ENCODE peak calls at places on chromosomes 12 and 14, in eight cellular contexts. K, V, C, J, Q, Y, H and B are unnamed samples.

GRCh38 chr14:96783306-96784224 is 13.6 kb upstream of the VRK1 start:
- DNase-seq in K (no peak), V (no peak), C (no peak), J (no peak), Q (no peak), Y (no peak), H (no peak), B (no peak)

GRCh38 chr14:22168092-22168955 is 420.7 kb downstream of the DAD1 start:
- DNase-seq in K (peak), V (no peak), C (no peak), J (no peak), Q (no peak), Y (no peak), H (no peak), B (no peak)

GRCh38 chr12:85626031-85626781 is 210.0 kb downstream of the RASSF9 start:
- DNase-seq in K (no peak), V (no peak), C (no peak), J (no peak), Q (no peak), Y (peak), H (no peak), B (peak)

GRCh38 chr12:123387508-123388217 is 3.7 kb downstream of the KMT5A start:
- DNase-seq in K (no peak), V (no peak), C (no peak), J (no peak), Q (no peak), Y (no peak), H (no peak), B (no peak)

GRCh38 chr14:29274890-29275651 is 508.5 kb downstream of the FOXG1 start:
- DNase-seq in K (no peak), V (no peak), C (no peak), J (no peak), Q (no peak), Y (no peak), H (no peak), B (no peak)

GRCh38 chr14:89419973-89420482 is 3.0 kb upstream of the FOXN3 start:
- DNase-seq in K (no peak), V (no peak), C (no peak), J (no peak), Q (no peak), Y (no peak), H (no peak), B (no peak)

GRCh38 chr12:121678305-121678704 is 8.9 kb upstream of the MORN3 start:
- DNase-seq in K (no peak), V (no peak), C (no peak), J (no peak), Q (no peak), Y (no peak), H (no peak), B (no peak)

GRCh38 chr12:94289551-94290312 is 141.4 kb downstream of the PLXNC1 start:
- DNase-seq in K (no peak), V (no peak), C (no peak), J (no peak), Q (no peak), Y (no peak), H (no peak), B (peak)

GRCh38 chr12:59431266-59431665 is 164.6 kb upstream of the SLC16A7 start:
- DNase-seq in K (no peak), V (no peak), C (no peak), J (no peak), Q (no peak), Y (no peak), H (no peak), B (no peak)

GRCh38 chr12:121577443-121578180 is 3.2 kb downstream of the KDM2B start:
- DNase-seq in K (no peak), V (no peak), C (no peak), J (no peak), Q (no peak), Y (no peak), H (no peak), B (no peak)

GRCh38 chr12:13947237-13947945 is 34.0 kb downstream of the GRIN2B start:
- DNase-seq in K (no peak), V (no peak), C (no peak), J (no peak), Q (no peak), Y (no peak), H (no peak), B (no peak)

GRCh38 chr12:57477710-57478681 is 1.7 kb downstream of the ARHGAP9 start:
- DNase-seq in K (peak), V (peak), C (no peak), J (no peak), Q (no peak), Y (no peak), H (peak), B (no peak)

GRCh38 chr14:61223552-61223951 is 57.6 kb downstream of the TMEM30B start:
- DNase-seq in K (no peak), V (no peak), C (no peak), J (no peak), Q (no peak), Y (no peak), H (no peak), B (no peak)

GRCh38 chr12:51242150-51242549 is 3.5 kb downstream of the DAZAP2 start:
- DNase-seq in K (no peak), V (no peak), C (no peak), J (no peak), Q (no peak), Y (no peak), H (no peak), B (no peak)

GRCh38 chr12:12839886-12840285 is 26.7 kb downstream of the DDX47 start:
- DNase-seq in K (no peak), V (no peak), C (no peak), J (no peak), Q (no peak), Y (peak), H (no peak), B (peak)

GRCh38 chr12:62520361-62520760 is 53.7 kb downstream of the MON2 start:
- DNase-seq in K (no peak), V (no peak), C (no peak), J (no peak), Q (no peak), Y (no peak), H (no peak), B (no peak)

GRCh38 chr12:101793401-101793800 is 37.4 kb downstream of the GNPTAB start:
- DNase-seq in K (no peak), V (no peak), C (no peak), J (no peak), Q (no peak), Y (no peak), H (no peak), B (peak)

GRCh38 chr12:57063991-57064725 is 14.2 kb upstream of the MYO1A start:
- DNase-seq in K (no peak), V (peak), C (no peak), J (no peak), Q (no peak), Y (no peak), H (peak), B (no peak)

GRCh38 chr12:56151672-56152131 is 685 bp upstream of the MYL6B start:
- DNase-seq in K (peak), V (peak), C (peak), J (peak), Q (peak), Y (peak), H (peak), B (no peak)

GRCh38 chr12:56987011-56987410 is 19.3 kb downstream of the ZBTB39 start:
- DNase-seq in K (no peak), V (no peak), C (no peak), J (no peak), Q (no peak), Y (no peak), H (no peak), B (no peak)

GRCh38 chr14:54572316-54572715 is 5.4 kb downstream of the SAMD4A start:
- DNase-seq in K (no peak), V (peak), C (no peak), J (no peak), Q (peak), Y (no peak), H (no peak), B (no peak)

GRCh38 chr14:87975636-87976035 is 17.3 kb downstream of the GALC start:
- DNase-seq in K (no peak), V (no peak), C (no peak), J (no peak), Q (no peak), Y (no peak), H (no peak), B (no peak)